ENCODE peak calls at places on chromosomes 1 and 21, in nine cellular contexts. D is hepatocyte, Y is fibroblast of lung, X is Caki2, J is tibial artery, M is NCI-H1092, E is retina, K is right cardiac atrium, S is mucosa of gallbladder. G is an unnamed sample.

GRCh38 chr1:236065509-236066005 is 667 bp upstream of the NID1 start:
- DNase-seq in Y (no peak), X (no peak), J (peak; percentile 72), E (no peak), S (no peak), M (no peak), D (no peak), K (no peak), G (no peak)

GRCh38 chr1:7645751-7646048 is 125.4 kb upstream of the VAMP3 start:
- DNase-seq in S (no peak), J (no peak), D (no peak), M (no peak), X (no peak), K (no peak), E (no peak), Y (no peak), G (no peak)

GRCh38 chr1:87478231-87478630 is 149.6 kb downstream of the LMO4 start:
- DNase-seq in Y (peak; percentile 19), E (no peak), X (no peak), K (peak; percentile 58), M (no peak), S (peak; percentile 46), D (no peak), J (no peak), G (peak; percentile 48)

GRCh38 chr21:36994501-36995189 is 11.9 kb upstream of the RIPPLY3 start:
- DNase-seq in Y (peak; percentile 15), X (no peak), E (peak; percentile 55), S (no peak), D (peak; percentile 48), J (no peak), K (no peak), M (no peak), G (no peak)

GRCh38 chr1:153217212-153217611 is at the start of gene PRR9:
- DNase-seq in D (no peak), S (no peak), K (no peak), J (no peak), E (no peak), M (no peak), Y (no peak), X (no peak), G (no peak)

GRCh38 chr1:107689157-107689556 is 275.8 kb downstream of the VAV3 start:
- DNase-seq in Y (no peak), E (no peak), S (no peak), D (peak; percentile 61), K (no peak), M (no peak), X (peak; percentile 54), J (no peak), G (no peak)

GRCh38 chr1:101781437-101781836 is 215.3 kb downstream of the OLFM3 start:
- DNase-seq in E (peak; percentile 10), K (no peak), M (peak; percentile 53), Y (peak; percentile 44), S (peak; percentile 12), J (no peak), X (no peak), D (peak; percentile 46), G (peak; percentile 7)

GRCh38 chr1:81670286-81670685 is 130.4 kb upstream of the ADGRL2 start:
- DNase-seq in J (peak; percentile 81), M (peak; percentile 63), S (peak; percentile 89), D (peak; percentile 71), E (no peak), X (peak; percentile 59), Y (peak; percentile 97), K (peak; percentile 82), G (peak; percentile 91)

GRCh38 chr1:5745776-5746610 is 246.2 kb downstream of the NPHP4 start:
- DNase-seq in K (peak; percentile 85), Y (peak; percentile 53), J (peak; percentile 67), E (peak; percentile 94), S (peak; percentile 53), M (no peak), X (peak; percentile 53), D (peak; percentile 89), G (peak; percentile 72)

GRCh38 chr21:29145354-29145782 is 14.9 kb downstream of the MAP3K7CL start:
- DNase-seq in X (peak; percentile 43), Y (peak; percentile 95), M (no peak), K (no peak), E (no peak), D (peak; percentile 26), J (peak; percentile 73), S (no peak), G (no peak)

GRCh38 chr1:5896706-5897105 is 95.5 kb downstream of the NPHP4 start:
- DNase-seq in M (no peak), Y (no peak), D (no peak), K (no peak), J (no peak), X (no peak), S (peak; percentile 41), E (peak; percentile 62), G (no peak)

GRCh38 chr1:52403566-52404115 is 582 bp downstream of the ORC1 start:
- DNase-seq in J (no peak), E (no peak), M (no peak), Y (peak; percentile 81), S (peak; percentile 10), D (peak; percentile 54), X (peak; percentile 66), K (no peak), G (no peak)

GRCh38 chr1:218209351-218209861 is 75.7 kb upstream of the RRP15 start:
- DNase-seq in D (no peak), K (no peak), E (no peak), M (no peak), S (no peak), X (no peak), Y (peak; percentile 87), J (no peak), G (no peak)